ENCODE peak calls at places on chromosomes 3 and 15, in six cellular contexts. One of them, this sample, is unnamed.

GRCh38 chr3:111746772-111747171 is 112.3 kb upstream of the PHLDB2 start:
- DNase-seq in mesothelial cell of epicardium: no peak
- DNase-seq in activated T-helper 2 cell treated with anti-CD3 and anti-CD28 coated beads, Interferon-gamma antibody, Interleukin-2, Interleukin-4, amounts not matched to agents 10 μg/mL and 5 μg/mL and 100 μg/mL, durations not matched to agents 14 hours and 24 hours and 36 hours: no peak
- DNase-seq in NCI-H748 treated with DMSO at 0.1 percent for 48 hours: no peak
- DNase-seq in T follicular helper cell: no peak
- DNase-seq in suprapubic skin: no peak
- DNase-seq in this sample: no peak

GRCh38 chr3:50502225-50502583 is 1.2 kb downstream of the CACNA2D2 start:
- DNase-seq in mesothelial cell of epicardium: no peak
- DNase-seq in activated T-helper 2 cell treated with anti-CD3 and anti-CD28 coated beads, Interferon-gamma antibody, Interleukin-2, Interleukin-4, amounts not matched to agents 10 μg/mL and 5 μg/mL and 100 μg/mL, durations not matched to agents 14 hours and 24 hours and 36 hours: no peak
- DNase-seq in NCI-H748 treated with DMSO at 0.1 percent for 48 hours: no peak
- DNase-seq in T follicular helper cell: no peak
- DNase-seq in suprapubic skin: no peak
- DNase-seq in this sample: no peak

GRCh38 chr3:98596902-98597500 is 3.6 kb upstream of the CPOX start:
- DNase-seq in mesothelial cell of epicardium: no peak
- DNase-seq in activated T-helper 2 cell treated with anti-CD3 and anti-CD28 coated beads, Interferon-gamma antibody, Interleukin-2, Interleukin-4, amounts not matched to agents 10 μg/mL and 5 μg/mL and 100 μg/mL, durations not matched to agents 14 hours and 24 hours and 36 hours: no peak
- DNase-seq in NCI-H748 treated with DMSO at 0.1 percent for 48 hours: no peak
- DNase-seq in T follicular helper cell: no peak
- DNase-seq in suprapubic skin: no peak
- DNase-seq in this sample: no peak

GRCh38 chr3:114686624-114687023 is 392.8 kb downstream of the TIGIT start:
- DNase-seq in mesothelial cell of epicardium: no peak
- DNase-seq in activated T-helper 2 cell treated with anti-CD3 and anti-CD28 coated beads, Interferon-gamma antibody, Interleukin-2, Interleukin-4, amounts not matched to agents 10 μg/mL and 5 μg/mL and 100 μg/mL, durations not matched to agents 14 hours and 24 hours and 36 hours: no peak
- DNase-seq in NCI-H748 treated with DMSO at 0.1 percent for 48 hours: no peak
- DNase-seq in T follicular helper cell: no peak
- DNase-seq in suprapubic skin: no peak
- DNase-seq in this sample: no peak

GRCh38 chr15:67409175-67409574 is 111.8 kb upstream of the C15orf61 start:
- DNase-seq in mesothelial cell of epicardium: no peak
- DNase-seq in activated T-helper 2 cell treated with anti-CD3 and anti-CD28 coated beads, Interferon-gamma antibody, Interleukin-2, Interleukin-4, amounts not matched to agents 10 μg/mL and 5 μg/mL and 100 μg/mL, durations not matched to agents 14 hours and 24 hours and 36 hours: no peak
- DNase-seq in NCI-H748 treated with DMSO at 0.1 percent for 48 hours: peak
- DNase-seq in T follicular helper cell: no peak
- DNase-seq in suprapubic skin: no peak
- DNase-seq in this sample: no peak

GRCh38 chr15:43199945-43200488 is 14.8 kb downstream of the CCNDBP1 start:
- DNase-seq in mesothelial cell of epicardium: no peak
- DNase-seq in activated T-helper 2 cell treated with anti-CD3 and anti-CD28 coated beads, Interferon-gamma antibody, Interleukin-2, Interleukin-4, amounts not matched to agents 10 μg/mL and 5 μg/mL and 100 μg/mL, durations not matched to agents 14 hours and 24 hours and 36 hours: no peak
- DNase-seq in NCI-H748 treated with DMSO at 0.1 percent for 48 hours: no peak
- DNase-seq in T follicular helper cell: no peak
- DNase-seq in suprapubic skin: no peak
- DNase-seq in this sample: no peak

GRCh38 chr15:70596354-70597055 is 166.9 kb downstream of the UACA start:
- DNase-seq in mesothelial cell of epicardium: no peak
- DNase-seq in activated T-helper 2 cell treated with anti-CD3 and anti-CD28 coated beads, Interferon-gamma antibody, Interleukin-2, Interleukin-4, amounts not matched to agents 10 μg/mL and 5 μg/mL and 100 μg/mL, durations not matched to agents 14 hours and 24 hours and 36 hours: no peak
- DNase-seq in NCI-H748 treated with DMSO at 0.1 percent for 48 hours: no peak
- DNase-seq in T follicular helper cell: no peak
- DNase-seq in suprapubic skin: no peak
- DNase-seq in this sample: no peak

GRCh38 chr3:9193633-9194032 is 55.8 kb downstream of the SRGAP3 start:
- DNase-seq in mesothelial cell of epicardium: no peak
- DNase-seq in activated T-helper 2 cell treated with anti-CD3 and anti-CD28 coated beads, Interferon-gamma antibody, Interleukin-2, Interleukin-4, amounts not matched to agents 10 μg/mL and 5 μg/mL and 100 μg/mL, durations not matched to agents 14 hours and 24 hours and 36 hours: no peak
- DNase-seq in NCI-H748 treated with DMSO at 0.1 percent for 48 hours: no peak
- DNase-seq in T follicular helper cell: no peak
- DNase-seq in suprapubic skin: no peak
- DNase-seq in this sample: no peak

GRCh38 chr3:132900479-132900878 is 137.7 kb upstream of the TMEM108 start:
- DNase-seq in mesothelial cell of epicardium: no peak
- DNase-seq in activated T-helper 2 cell treated with anti-CD3 and anti-CD28 coated beads, Interferon-gamma antibody, Interleukin-2, Interleukin-4, amounts not matched to agents 10 μg/mL and 5 μg/mL and 100 μg/mL, durations not matched to agents 14 hours and 24 hours and 36 hours: no peak
- DNase-seq in NCI-H748 treated with DMSO at 0.1 percent for 48 hours: no peak
- DNase-seq in T follicular helper cell: no peak
- DNase-seq in suprapubic skin: no peak
- DNase-seq in this sample: no peak

GRCh38 chr15:37518436-37518835 is 416.0 kb upstream of the TMCO5A start:
- DNase-seq in mesothelial cell of epicardium: no peak
- DNase-seq in activated T-helper 2 cell treated with anti-CD3 and anti-CD28 coated beads, Interferon-gamma antibody, Interleukin-2, Interleukin-4, amounts not matched to agents 10 μg/mL and 5 μg/mL and 100 μg/mL, durations not matched to agents 14 hours and 24 hours and 36 hours: no peak
- DNase-seq in NCI-H748 treated with DMSO at 0.1 percent for 48 hours: no peak
- DNase-seq in T follicular helper cell: no peak
- DNase-seq in suprapubic skin: no peak
- DNase-seq in this sample: no peak

GRCh38 chr3:136634821-136635220 is 117.4 kb downstream of the STAG1 start:
- DNase-seq in mesothelial cell of epicardium: no peak
- DNase-seq in activated T-helper 2 cell treated with anti-CD3 and anti-CD28 coated beads, Interferon-gamma antibody, Interleukin-2, Interleukin-4, amounts not matched to agents 10 μg/mL and 5 μg/mL and 100 μg/mL, durations not matched to agents 14 hours and 24 hours and 36 hours: no peak
- DNase-seq in NCI-H748 treated with DMSO at 0.1 percent for 48 hours: no peak
- DNase-seq in T follicular helper cell: no peak
- DNase-seq in suprapubic skin: no peak
- DNase-seq in this sample: no peak

GRCh38 chr15:76239786-76240185 is 71.5 kb downstream of the ETFA start:
- DNase-seq in mesothelial cell of epicardium: no peak
- DNase-seq in activated T-helper 2 cell treated with anti-CD3 and anti-CD28 coated beads, Interferon-gamma antibody, Interleukin-2, Interleukin-4, amounts not matched to agents 10 μg/mL and 5 μg/mL and 100 μg/mL, durations not matched to agents 14 hours and 24 hours and 36 hours: no peak
- DNase-seq in NCI-H748 treated with DMSO at 0.1 percent for 48 hours: no peak
- DNase-seq in T follicular helper cell: no peak
- DNase-seq in suprapubic skin: no peak
- DNase-seq in this sample: no peak

GRCh38 chr3:190225186-190225692 is 97.0 kb downstream of the CLDN1 start:
- DNase-seq in mesothelial cell of epicardium: no peak
- DNase-seq in activated T-helper 2 cell treated with anti-CD3 and anti-CD28 coated beads, Interferon-gamma antibody, Interleukin-2, Interleukin-4, amounts not matched to agents 10 μg/mL and 5 μg/mL and 100 μg/mL, durations not matched to agents 14 hours and 24 hours and 36 hours: no peak
- DNase-seq in NCI-H748 treated with DMSO at 0.1 percent for 48 hours: peak
- DNase-seq in T follicular helper cell: no peak
- DNase-seq in suprapubic skin: no peak
- DNase-seq in this sample: no peak

GRCh38 chr15:68352401-68353062 is 75.0 kb downstream of the FEM1B start:
- DNase-seq in mesothelial cell of epicardium: no peak
- DNase-seq in activated T-helper 2 cell treated with anti-CD3 and anti-CD28 coated beads, Interferon-gamma antibody, Interleukin-2, Interleukin-4, amounts not matched to agents 10 μg/mL and 5 μg/mL and 100 μg/mL, durations not matched to agents 14 hours and 24 hours and 36 hours: peak
- DNase-seq in NCI-H748 treated with DMSO at 0.1 percent for 48 hours: no peak
- DNase-seq in T follicular helper cell: no peak
- DNase-seq in suprapubic skin: no peak
- DNase-seq in this sample: no peak

GRCh38 chr3:9037113-9037715 is 73.9 kb upstream of the RAD18 start:
- DNase-seq in mesothelial cell of epicardium: no peak
- DNase-seq in activated T-helper 2 cell treated with anti-CD3 and anti-CD28 coated beads, Interferon-gamma antibody, Interleukin-2, Interleukin-4, amounts not matched to agents 10 μg/mL and 5 μg/mL and 100 μg/mL, durations not matched to agents 14 hours and 24 hours and 36 hours: no peak
- DNase-seq in NCI-H748 treated with DMSO at 0.1 percent for 48 hours: no peak
- DNase-seq in T follicular helper cell: no peak
- DNase-seq in suprapubic skin: no peak
- DNase-seq in this sample: peak

GRCh38 chr3:163315786-163316185 is 1762.5 kb downstream of the SI start:
- DNase-seq in mesothelial cell of epicardium: no peak
- DNase-seq in activated T-helper 2 cell treated with anti-CD3 and anti-CD28 coated beads, Interferon-gamma antibody, Interleukin-2, Interleukin-4, amounts not matched to agents 10 μg/mL and 5 μg/mL and 100 μg/mL, durations not matched to agents 14 hours and 24 hours and 36 hours: no peak
- DNase-seq in NCI-H748 treated with DMSO at 0.1 percent for 48 hours: no peak
- DNase-seq in T follicular helper cell: no peak
- DNase-seq in suprapubic skin: no peak
- DNase-seq in this sample: no peak